ENCODE peak calls at places on chromosomes 1 and 21, in six cellular contexts. E is GM04504, J is cardiac muscle cell, Q is LoVo, Y is dorsolateral prefrontal cortex, X is iris pigment epithelial cell. O is an unnamed sample.

GRCh38 chr1:179230251-179230650 is 774 bp upstream of the ABL2 start:
- DNase-seq in E (no peak), J (peak), Q (no peak), Y (no peak), X (peak), O (no peak)

GRCh38 chr1:198269352-198269940 is 112.6 kb downstream of the NEK7 start:
- DNase-seq in E (no peak), J (no peak), Q (no peak), Y (no peak), X (no peak), O (no peak)

GRCh38 chr21:14876464-14876863 is 188.3 kb downstream of the NRIP1 start:
- DNase-seq in E (no peak), J (no peak), Q (no peak), Y (no peak), X (no peak), O (no peak)

GRCh38 chr1:16015960-16016901 is 1.6 kb downstream of the HSPB7 start:
- DNase-seq in E (no peak), J (no peak), Q (no peak), Y (peak), X (no peak), O (no peak)

GRCh38 chr21:43194303-43195130 is 25.7 kb downstream of the CRYAA start:
- DNase-seq in E (no peak), J (no peak), Q (no peak), Y (no peak), X (no peak), O (no peak)

GRCh38 chr1:63642901-63643300 is 49.7 kb downstream of the PGM1 start:
- DNase-seq in E (no peak), J (no peak), Q (no peak), Y (no peak), X (no peak), O (no peak)

GRCh38 chr1:110292327-110292741 is 46.8 kb upstream of the RBM15 start:
- DNase-seq in E (peak), J (no peak), Q (peak), Y (no peak), X (peak), O (no peak)

GRCh38 chr1:150931773-150932172 is 5.6 kb downstream of the SETDB1 start:
- DNase-seq in E (no peak), J (peak), Q (no peak), Y (no peak), X (peak), O (no peak)

GRCh38 chr1:84353665-84354064 is 44.6 kb upstream of the DNASE2B start:
- DNase-seq in E (peak), J (peak), Q (peak), Y (no peak), X (no peak), O (no peak)

GRCh38 chr21:43741425-43742096 is 22.6 kb downstream of the PDXK start:
- DNase-seq in E (no peak), J (no peak), Q (no peak), Y (no peak), X (no peak), O (no peak)

GRCh38 chr1:53362270-53362669 is 34.4 kb upstream of the LRP8 start:
- DNase-seq in E (no peak), J (no peak), Q (no peak), Y (no peak), X (no peak), O (no peak)

GRCh38 chr1:113850127-113850796 is 21.2 kb downstream of the PTPN22 start:
- DNase-seq in E (no peak), J (no peak), Q (no peak), Y (no peak), X (no peak), O (peak)

GRCh38 chr1:205719015-205719414 is 31.0 kb downstream of the NUCKS1 start:
- DNase-seq in E (no peak), J (no peak), Q (no peak), Y (no peak), X (no peak), O (no peak)

GRCh38 chr1:92085727-92086126 is 5.6 kb downstream of the BTBD8 start:
- DNase-seq in E (no peak), J (peak), Q (no peak), Y (no peak), X (peak), O (no peak)

GRCh38 chr1:59898927-59899326 is 27.6 kb downstream of the CYP2J2 start:
- DNase-seq in E (no peak), J (peak), Q (no peak), Y (no peak), X (peak), O (no peak)

GRCh38 chr1:182629674-182630073 is 25.5 kb upstream of the RGS16 start:
- DNase-seq in E (no peak), J (no peak), Q (no peak), Y (no peak), X (no peak), O (no peak)

GRCh38 chr1:230188826-230189225 is 121.8 kb downstream of the GALNT2 start:
- DNase-seq in E (no peak), J (no peak), Q (no peak), Y (no peak), X (no peak), O (no peak)

GRCh38 chr1:59732219-59732955 is 82.4 kb upstream of the HOOK1 start:
- DNase-seq in E (no peak), J (peak), Q (no peak), Y (no peak), X (no peak), O (no peak)

GRCh38 chr1:180150982-180151381 is 3.7 kb upstream of the QSOX1 start:
- DNase-seq in E (no peak), J (peak), Q (no peak), Y (no peak), X (peak), O (no peak)

GRCh38 chr1:226626577-226626956 is 78.0 kb downstream of the STUM start:
- DNase-seq in E (peak), J (peak), Q (peak), Y (peak), X (peak), O (peak)

GRCh38 chr1:20685099-20685662 is 24.0 kb upstream of the DDOST start:
- DNase-seq in E (no peak), J (no peak), Q (no peak), Y (peak), X (no peak), O (no peak)